ENCODE peak calls at places on chromosomes 12 and 14, in five cellular contexts. One of them, this sample, is unnamed.

GRCh38 chr14:47284283-47284682 is 391.1 kb downstream of the MDGA2 start:
- DNase-seq in fibroblast of the aortic adventitia: no peak
- DNase-seq in astrocyte of the cerebellum: no peak
- DNase-seq in prostate gland: no peak
- DNase-seq in A549: no peak
- DNase-seq in this sample: no peak

GRCh38 chr12:55142896-55143870 is 17.0 kb downstream of the OR9K2 start:
- DNase-seq in fibroblast of the aortic adventitia: peak
- DNase-seq in astrocyte of the cerebellum: peak
- DNase-seq in prostate gland: peak
- DNase-seq in A549: peak
- DNase-seq in this sample: peak

GRCh38 chr12:49251357-49251756 is 13.5 kb upstream of the TUBA1C start:
- DNase-seq in fibroblast of the aortic adventitia: no peak
- DNase-seq in astrocyte of the cerebellum: no peak
- DNase-seq in prostate gland: no peak
- DNase-seq in A549: no peak
- DNase-seq in this sample: no peak

GRCh38 chr14:60247994-60248696 is 876 bp upstream of the PPM1A start:
- DNase-seq in fibroblast of the aortic adventitia: peak
- DNase-seq in astrocyte of the cerebellum: peak
- DNase-seq in prostate gland: peak
- DNase-seq in A549: peak
- DNase-seq in this sample: peak

GRCh38 chr12:98151984-98152383 is 363.4 kb upstream of the TMPO start:
- DNase-seq in fibroblast of the aortic adventitia: no peak
- DNase-seq in astrocyte of the cerebellum: no peak
- DNase-seq in prostate gland: no peak
- DNase-seq in A549: no peak
- DNase-seq in this sample: no peak

GRCh38 chr14:51283402-51283825 is 43.4 kb downstream of the TMX1 start:
- DNase-seq in fibroblast of the aortic adventitia: peak
- DNase-seq in astrocyte of the cerebellum: peak
- DNase-seq in prostate gland: peak
- DNase-seq in A549: peak
- DNase-seq in this sample: peak

GRCh38 chr12:11578461-11578993 is 70.9 kb upstream of the ETV6 start:
- DNase-seq in fibroblast of the aortic adventitia: no peak
- DNase-seq in astrocyte of the cerebellum: no peak
- DNase-seq in prostate gland: no peak
- DNase-seq in A549: no peak
- DNase-seq in this sample: no peak

GRCh38 chr14:100445436-100446088 is 122.4 kb downstream of the SLC25A47 start:
- DNase-seq in fibroblast of the aortic adventitia: no peak
- DNase-seq in astrocyte of the cerebellum: no peak
- DNase-seq in prostate gland: no peak
- DNase-seq in A549: no peak
- DNase-seq in this sample: no peak

GRCh38 chr12:16385779-16386646 is 38.6 kb downstream of the MGST1 start:
- DNase-seq in fibroblast of the aortic adventitia: peak
- DNase-seq in astrocyte of the cerebellum: peak
- DNase-seq in prostate gland: no peak
- DNase-seq in A549: peak
- DNase-seq in this sample: peak

GRCh38 chr12:65823481-65824313 is 586 bp upstream of the HMGA2 start:
- DNase-seq in fibroblast of the aortic adventitia: peak
- DNase-seq in astrocyte of the cerebellum: no peak
- DNase-seq in prostate gland: peak
- DNase-seq in A549: peak
- DNase-seq in this sample: peak

GRCh38 chr14:24407608-24408325 is 9.0 kb downstream of the NYNRIN start:
- DNase-seq in fibroblast of the aortic adventitia: no peak
- DNase-seq in astrocyte of the cerebellum: no peak
- DNase-seq in prostate gland: no peak
- DNase-seq in A549: no peak
- DNase-seq in this sample: no peak

DNA sequence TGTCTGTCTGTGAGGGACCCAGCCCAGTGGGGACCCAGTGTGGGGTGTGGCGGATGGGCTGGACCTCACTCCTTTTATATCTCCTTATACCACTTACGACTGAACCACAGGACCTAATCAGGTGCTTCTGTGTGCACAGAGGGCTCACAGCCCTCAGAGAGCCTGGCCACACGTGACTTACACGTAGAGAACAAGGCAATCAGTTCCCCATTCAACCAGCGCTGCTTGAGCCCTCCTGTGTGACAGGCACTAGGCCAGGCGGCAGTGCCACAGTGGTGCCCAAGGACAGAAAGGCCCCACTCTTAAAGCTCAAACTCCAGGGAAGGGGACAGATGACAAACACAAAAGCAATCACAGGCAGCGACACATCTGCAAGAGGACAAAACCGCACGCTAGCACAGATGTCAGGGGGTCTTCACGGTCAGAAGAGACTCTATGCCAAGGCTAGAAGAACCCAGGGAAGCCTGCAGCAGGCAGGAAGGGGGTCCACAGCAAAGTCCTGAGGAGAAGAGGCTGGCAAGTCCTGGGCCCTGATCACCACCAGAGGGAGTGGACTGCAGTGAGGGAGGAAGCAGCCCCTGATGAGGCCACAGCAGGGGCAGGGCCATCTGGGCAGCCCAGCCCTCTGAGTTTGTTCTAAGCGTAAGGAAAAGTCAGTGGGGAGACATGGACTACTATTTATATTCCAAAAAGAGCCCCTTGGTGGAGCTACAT is 39.3 kb downstream of the SETD3 start:
- DNase-seq in fibroblast of the aortic adventitia: no peak
- DNase-seq in astrocyte of the cerebellum: no peak
- DNase-seq in prostate gland: no peak
- DNase-seq in A549: no peak
- DNase-seq in this sample: peak
- TF ChIP-seq CTCF in fibroblast of the aortic adventitia: no peak
- TF ChIP-seq CTCF in astrocyte of the cerebellum: peak
- TF ChIP-seq CTCF in prostate gland: no peak
- TF ChIP-seq CTCF in A549: no peak
- TF ChIP-seq CTCF in this sample: no peak

DNA sequence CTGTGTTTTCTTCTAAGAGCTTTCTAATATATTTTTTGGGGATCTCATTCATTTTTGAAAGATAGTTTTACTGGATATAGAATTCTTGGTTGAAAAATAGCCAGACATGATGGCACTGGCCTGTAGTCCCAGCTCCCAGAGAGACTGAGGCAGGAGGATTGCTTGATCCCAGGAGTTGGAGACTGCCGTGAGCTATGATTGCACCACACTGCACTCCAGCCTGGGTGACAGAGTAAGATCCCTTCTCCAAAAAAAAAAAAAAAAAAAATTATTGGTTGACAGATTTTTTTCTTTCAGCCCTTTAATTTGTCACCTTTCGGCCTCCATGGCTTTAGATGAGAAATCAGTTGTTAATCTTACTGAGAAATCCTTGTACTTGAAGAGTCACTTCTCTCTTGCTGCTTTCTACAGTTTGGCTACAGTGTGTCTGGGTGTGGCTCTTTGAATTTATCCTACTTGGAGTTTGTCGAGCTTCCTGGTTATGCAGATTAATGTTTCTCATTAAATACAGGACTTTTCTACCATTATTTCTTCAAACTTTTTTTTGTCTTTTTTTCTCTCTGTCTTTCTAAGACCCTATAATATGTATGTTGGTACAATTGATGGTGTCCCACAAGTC is 60.2 kb upstream of the AMN start:
- DNase-seq in fibroblast of the aortic adventitia: no peak
- DNase-seq in astrocyte of the cerebellum: no peak
- DNase-seq in prostate gland: no peak
- DNase-seq in A549: no peak
- DNase-seq in this sample: no peak
- H3K4me3 ChIP-seq in fibroblast of the aortic adventitia: no peak
- H3K4me3 ChIP-seq in astrocyte of the cerebellum: no peak
- H3K4me3 ChIP-seq in prostate gland: no peak
- H3K4me3 ChIP-seq in A549: no peak
- H3K4me3 ChIP-seq in this sample: no peak

GRCh38 chr12:24278832-24279231 is 329.4 kb upstream of the SOX5 start:
- DNase-seq in fibroblast of the aortic adventitia: peak
- DNase-seq in astrocyte of the cerebellum: no peak
- DNase-seq in prostate gland: no peak
- DNase-seq in A549: no peak
- DNase-seq in this sample: no peak
- TF ChIP-seq CTCF in fibroblast of the aortic adventitia: peak
- TF ChIP-seq CTCF in astrocyte of the cerebellum: no peak
- TF ChIP-seq CTCF in prostate gland: no peak
- TF ChIP-seq CTCF in A549: no peak
- TF ChIP-seq CTCF in this sample: peak

GRCh38 chr12:104928036-104928770 is 29.9 kb downstream of the SLC41A2 start:
- DNase-seq in fibroblast of the aortic adventitia: no peak
- DNase-seq in astrocyte of the cerebellum: no peak
- DNase-seq in prostate gland: no peak
- DNase-seq in A549: no peak
- DNase-seq in this sample: no peak

GRCh38 chr12:104929926-104930325 is 28.2 kb downstream of the SLC41A2 start:
- DNase-seq in fibroblast of the aortic adventitia: no peak
- DNase-seq in astrocyte of the cerebellum: no peak
- DNase-seq in prostate gland: no peak
- DNase-seq in A549: no peak
- DNase-seq in this sample: no peak

GRCh38 chr12:104933128-104933527 is 25.0 kb downstream of the SLC41A2 start:
- DNase-seq in fibroblast of the aortic adventitia: no peak
- DNase-seq in astrocyte of the cerebellum: no peak
- DNase-seq in prostate gland: no peak
- DNase-seq in A549: no peak
- DNase-seq in this sample: no peak

GRCh38 chr12:104929368-104929767 is 28.7 kb downstream of the SLC41A2 start:
- DNase-seq in fibroblast of the aortic adventitia: no peak
- DNase-seq in astrocyte of the cerebellum: no peak
- DNase-seq in prostate gland: no peak
- DNase-seq in A549: no peak
- DNase-seq in this sample: no peak

DNA sequence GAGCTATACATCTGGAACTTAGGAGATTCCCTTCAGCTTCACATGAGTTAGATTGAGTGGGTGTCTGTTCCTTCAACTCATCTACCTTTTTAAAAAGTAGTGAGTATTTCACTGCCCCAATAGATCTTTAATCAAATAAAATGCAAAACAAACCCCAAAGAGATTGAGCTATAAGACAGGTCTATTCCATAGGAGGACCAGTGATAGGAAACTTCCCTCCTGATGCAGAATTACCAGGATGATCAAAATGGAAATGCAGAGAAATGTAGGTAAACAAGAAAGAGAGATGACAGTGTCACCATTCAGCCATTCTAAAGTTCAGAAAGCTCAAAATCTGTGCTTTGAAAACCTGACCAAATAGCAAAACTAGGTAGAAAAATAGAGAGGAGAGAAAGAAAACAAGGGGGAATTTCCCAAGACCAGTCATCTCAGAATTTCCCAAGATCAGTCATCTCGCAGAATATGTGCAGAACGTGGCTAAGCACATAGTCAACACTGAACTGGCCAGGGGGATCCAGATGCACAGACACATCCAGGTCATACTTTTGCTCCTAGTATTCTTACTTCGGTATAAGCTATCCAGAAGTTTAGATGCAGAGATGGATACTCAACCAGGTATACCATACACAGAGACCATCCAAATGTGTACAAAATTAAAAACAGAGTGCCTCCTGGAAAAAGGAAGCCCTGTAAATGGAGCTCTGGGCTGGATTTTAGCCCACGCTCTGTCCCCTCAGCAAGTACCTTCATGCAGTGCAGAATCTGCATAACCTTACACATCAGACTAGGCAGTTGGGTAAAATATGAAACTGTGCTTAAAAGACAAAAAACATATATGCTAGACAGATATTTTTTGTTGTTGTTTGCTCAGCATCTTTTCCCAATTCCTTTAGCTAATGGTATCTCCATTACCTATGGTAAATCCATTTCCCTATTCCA is 27.4 kb downstream of the SLC41A2 start:
- DNase-seq in fibroblast of the aortic adventitia: peak
- DNase-seq in astrocyte of the cerebellum: no peak
- DNase-seq in prostate gland: no peak
- DNase-seq in A549: no peak
- DNase-seq in this sample: peak
- H3K4me3 ChIP-seq in fibroblast of the aortic adventitia: no peak
- H3K4me3 ChIP-seq in astrocyte of the cerebellum: no peak
- H3K4me3 ChIP-seq in prostate gland: no peak
- H3K4me3 ChIP-seq in A549: no peak
- H3K4me3 ChIP-seq in this sample: no peak

DNA sequence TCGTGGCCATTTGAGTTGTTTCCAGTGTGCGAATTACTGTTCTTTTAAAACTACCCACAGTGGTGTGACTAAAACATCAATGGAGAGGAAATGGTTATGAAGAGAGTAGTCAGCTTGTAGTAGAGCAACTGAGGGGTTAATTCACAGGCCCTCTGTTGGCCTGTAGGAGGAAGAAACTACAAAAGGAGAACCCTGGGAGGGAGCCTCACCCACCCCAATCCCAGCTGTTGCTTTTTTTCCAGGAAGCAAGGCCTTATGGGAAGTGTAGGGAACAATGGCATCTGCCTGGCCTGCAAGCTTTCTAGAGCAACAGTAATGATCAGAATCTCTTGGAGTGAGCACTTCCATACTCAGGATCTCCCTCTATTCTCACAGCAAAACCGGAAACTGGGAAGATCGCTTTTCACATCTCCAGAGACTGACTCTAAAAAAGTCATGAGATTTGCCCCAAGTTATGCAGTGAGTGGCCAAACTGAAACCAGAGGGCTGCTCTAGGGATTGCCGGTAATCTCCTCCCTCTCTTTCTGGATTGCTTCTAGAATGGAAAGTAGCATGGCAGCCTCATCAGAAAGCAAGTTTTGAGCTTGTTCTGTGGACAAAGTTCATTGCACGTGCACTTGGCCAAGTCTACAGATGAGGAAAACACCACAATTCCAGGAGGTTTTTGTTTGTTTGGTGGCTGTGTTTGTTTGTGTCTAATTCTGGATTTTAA is 125.2 kb upstream of the PWP1 start:
- DNase-seq in fibroblast of the aortic adventitia: no peak
- DNase-seq in astrocyte of the cerebellum: no peak
- DNase-seq in prostate gland: no peak
- DNase-seq in A549: no peak
- DNase-seq in this sample: no peak
- TF ChIP-seq CTCF in fibroblast of the aortic adventitia: no peak
- TF ChIP-seq CTCF in astrocyte of the cerebellum: no peak
- TF ChIP-seq CTCF in prostate gland: no peak
- TF ChIP-seq CTCF in A549: no peak
- TF ChIP-seq CTCF in this sample: no peak

GRCh38 chr12:1919284-1919683 is 832 bp upstream of the CACNA2D4 start:
- DNase-seq in fibroblast of the aortic adventitia: no peak
- DNase-seq in astrocyte of the cerebellum: no peak
- DNase-seq in prostate gland: no peak
- DNase-seq in A549: no peak
- DNase-seq in this sample: no peak

GRCh38 chr12:1919763-1920162 is 1.3 kb upstream of the CACNA2D4 start:
- DNase-seq in fibroblast of the aortic adventitia: no peak
- DNase-seq in astrocyte of the cerebellum: no peak
- DNase-seq in prostate gland: no peak
- DNase-seq in A549: no peak
- DNase-seq in this sample: no peak

GRCh38 chr12:1918081-1918874 is at the start of gene CACNA2D4:
- DNase-seq in fibroblast of the aortic adventitia: no peak
- DNase-seq in astrocyte of the cerebellum: no peak
- DNase-seq in prostate gland: no peak
- DNase-seq in A549: no peak
- DNase-seq in this sample: no peak

GRCh38 chr12:1917172-1918070 is 1.0 kb downstream of the CACNA2D4 start:
- DNase-seq in fibroblast of the aortic adventitia: no peak
- DNase-seq in astrocyte of the cerebellum: no peak
- DNase-seq in prostate gland: no peak
- DNase-seq in A549: no peak
- DNase-seq in this sample: no peak

GRCh38 chr12:1918875-1919236 is 404 bp upstream of the CACNA2D4 start:
- DNase-seq in fibroblast of the aortic adventitia: no peak
- DNase-seq in astrocyte of the cerebellum: no peak
- DNase-seq in prostate gland: no peak
- DNase-seq in A549: no peak
- DNase-seq in this sample: no peak
- H3K4me3 ChIP-seq in fibroblast of the aortic adventitia: no peak
- H3K4me3 ChIP-seq in astrocyte of the cerebellum: no peak
- H3K4me3 ChIP-seq in prostate gland: no peak
- H3K4me3 ChIP-seq in A549: no peak
- H3K4me3 ChIP-seq in this sample: no peak